ENCODE peak calls at places on chromosomes 5 and 9, in four cellular contexts. Y, Q, J and X are unnamed samples.

GRCh38 chr9:35357116-35357515 is 132.8 kb upstream of the RUSC2 start:
- DNase-seq in Y (no peak), Q (no peak), J (no peak), X (no peak)

GRCh38 chr5:31097851-31098250 is 95.6 kb upstream of the CDH6 start:
- DNase-seq in Y (no peak), Q (no peak), J (no peak), X (no peak)

GRCh38 chr9:113946496-113947115 is 70.5 kb downstream of the ZNF618 start:
- DNase-seq in Y (no peak), Q (peak), J (no peak), X (no peak)

GRCh38 chr5:55650391-55650790 is 61.7 kb downstream of the SLC38A9 start:
- DNase-seq in Y (no peak), Q (no peak), J (no peak), X (no peak)

GRCh38 chr9:20558609-20559016 is 63.7 kb downstream of the MLLT3 start:
- DNase-seq in Y (no peak), Q (no peak), J (peak), X (no peak)

GRCh38 chr5:179328291-179328690 is 17.0 kb downstream of the ADAMTS2 start:
- DNase-seq in Y (no peak), Q (no peak), J (no peak), X (peak)

GRCh38 chr9:12718482-12719026 is 25.4 kb downstream of the TYRP1 start:
- DNase-seq in Y (no peak), Q (no peak), J (peak), X (no peak)

GRCh38 chr5:34918025-34918424 is 2.5 kb downstream of the BRIX1 start:
- DNase-seq in Y (no peak), Q (no peak), J (no peak), X (no peak)

GRCh38 chr5:140358738-140359310 is 1.2 kb upstream of the SLC4A9 start:
- DNase-seq in Y (no peak), Q (no peak), J (peak), X (no peak)

GRCh38 chr5:173851595-173852248 is 36.4 kb upstream of the CPEB4 start:
- DNase-seq in Y (no peak), Q (no peak), J (no peak), X (no peak)

GRCh38 chr5:72160959-72161358 is 53.7 kb downstream of the MAP1B start:
- DNase-seq in Y (no peak), Q (no peak), J (no peak), X (no peak)

GRCh38 chr5:87231037-87231808 is 36.5 kb upstream of the RASA1 start:
- DNase-seq in Y (no peak), Q (no peak), J (no peak), X (no peak)

GRCh38 chr9:135254176-135255032 is 166.9 kb downstream of the OLFM1 start:
- DNase-seq in Y (no peak), Q (no peak), J (no peak), X (no peak)

GRCh38 chr5:147855774-147856069 is 22.8 kb upstream of the SCGB3A2 start:
- DNase-seq in Y (no peak), Q (no peak), J (no peak), X (no peak)

GRCh38 chr9:93306579-93307091 is 122.7 kb downstream of the WNK2 start:
- DNase-seq in Y (no peak), Q (no peak), J (no peak), X (no peak)

GRCh38 chr5:131356619-131357018 is 92.8 kb downstream of the CDC42SE2 start:
- DNase-seq in Y (no peak), Q (no peak), J (no peak), X (no peak)

GRCh38 chr9:131728961-131729360 is 10.9 kb downstream of the RAPGEF1 start:
- DNase-seq in Y (no peak), Q (no peak), J (no peak), X (no peak)

GRCh38 chr5:132826424-132827082 is 3.9 kb downstream of the SHROOM1 start:
- DNase-seq in Y (no peak), Q (no peak), J (no peak), X (no peak)
- H3K27ac ChIP-seq in Y (peak), Q (no peak), J (no peak), X (no peak)

DNA sequence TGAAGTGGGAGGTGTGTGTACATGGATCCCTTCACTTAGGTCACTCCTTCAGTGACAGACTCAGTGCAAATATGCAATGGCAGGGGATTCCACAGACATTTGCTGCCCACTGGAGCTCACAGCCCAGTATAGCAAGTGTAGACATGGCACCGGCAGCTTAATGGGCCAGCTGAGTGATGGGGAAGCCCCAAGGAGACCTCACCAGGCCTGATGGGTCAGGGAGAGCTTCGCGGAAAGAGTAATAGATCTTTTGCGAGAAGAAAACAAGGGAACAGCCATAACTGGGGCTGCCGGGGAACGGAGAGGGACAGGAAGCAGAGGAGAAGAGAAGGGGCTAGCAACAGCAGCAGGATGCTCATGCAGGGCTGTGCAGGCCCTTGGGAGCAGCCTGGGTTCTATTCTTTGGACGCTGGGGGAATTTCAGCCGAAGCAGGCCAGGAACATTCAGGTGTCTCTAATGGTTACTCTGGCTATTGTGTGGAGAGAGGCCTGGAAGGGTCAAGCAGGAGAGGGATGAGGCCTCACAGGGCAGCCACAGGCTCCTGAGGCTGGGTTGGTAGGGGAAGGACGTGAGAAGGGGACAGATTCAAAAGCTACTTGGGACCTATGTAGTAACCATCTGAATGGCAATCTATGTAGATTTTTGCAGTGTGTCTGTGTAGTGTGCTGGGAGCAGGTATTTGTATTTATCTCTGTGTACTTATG is 27.0 kb downstream of the TCF7 start:
- DNase-seq in Y (no peak), Q (no peak), J (no peak), X (peak)
- TF ChIP-seq CTCF in Y (no peak), Q (no peak), J (no peak), X (no peak)

DNA sequence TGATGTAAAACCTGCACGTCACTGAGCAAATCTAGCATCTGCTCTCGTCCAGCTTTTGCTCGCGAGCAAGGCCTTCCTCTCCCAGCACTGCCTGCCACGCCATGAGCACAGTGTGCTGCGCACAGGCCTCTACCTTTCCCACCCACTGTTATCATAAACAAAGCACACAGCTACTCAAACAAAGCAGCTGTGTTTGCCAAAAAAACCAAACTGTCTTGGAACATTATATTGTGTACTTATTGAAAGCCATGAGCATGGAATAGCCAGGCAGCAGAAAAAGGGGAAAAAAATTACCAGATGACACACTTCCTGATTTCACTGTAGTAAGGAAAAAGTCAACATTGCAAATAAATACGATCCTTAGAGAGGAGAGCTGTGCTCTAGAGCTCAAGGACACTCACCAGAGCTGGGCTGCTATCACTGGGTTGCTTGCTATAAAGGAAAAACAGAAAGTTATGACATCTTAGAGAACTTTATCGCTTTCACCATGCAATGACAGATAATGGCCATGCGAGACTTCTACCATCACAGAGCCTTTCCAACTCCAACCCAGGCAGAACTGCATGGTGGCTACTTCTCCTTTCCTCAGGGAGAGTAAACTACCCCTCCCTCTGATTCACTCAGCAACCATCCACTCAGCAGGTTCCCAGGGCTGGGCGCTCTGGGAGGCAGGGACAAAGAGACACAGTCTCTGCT is 69.6 kb downstream of the EPB41L4B start:
- DNase-seq in Y (no peak), Q (no peak), J (no peak), X (no peak)
- H3K27ac ChIP-seq in Y (peak), Q (no peak), J (no peak), X (no peak)

GRCh38 chr9:116605060-116605459 is 82.0 kb upstream of the TRIM32 start:
- DNase-seq in Y (no peak), Q (no peak), J (no peak), X (no peak)

GRCh38 chr9:116596646-116597045 is 90.5 kb upstream of the TRIM32 start:
- DNase-seq in Y (no peak), Q (no peak), J (peak), X (no peak)

GRCh38 chr9:116594552-116594951 is 92.6 kb upstream of the TRIM32 start:
- DNase-seq in Y (no peak), Q (no peak), J (no peak), X (no peak)

DNA sequence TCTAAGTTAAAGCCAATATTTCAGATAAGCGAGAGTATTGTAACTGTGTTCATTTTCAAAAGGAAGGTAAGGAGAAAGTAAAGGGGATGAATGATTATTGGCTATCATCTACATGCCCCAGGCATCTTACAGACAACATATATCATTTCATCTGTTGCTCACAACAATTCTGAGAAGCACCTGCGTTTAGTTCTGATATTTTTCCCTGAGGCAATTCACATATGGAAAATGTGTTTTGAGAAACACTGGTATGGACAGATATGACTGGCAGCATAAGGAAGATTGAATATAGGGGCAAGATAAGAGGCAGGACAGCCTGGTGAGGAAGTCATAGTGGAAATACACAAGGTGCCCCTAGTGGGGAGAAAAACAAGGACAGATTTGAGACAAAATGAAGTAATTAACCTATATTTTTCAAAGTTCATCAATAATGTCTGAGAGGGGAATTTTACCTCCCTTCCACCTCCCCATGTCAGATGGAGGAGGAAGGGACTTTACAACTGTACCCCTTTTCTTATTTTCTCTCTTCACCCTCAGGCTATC is 87.7 kb upstream of the TRIM32 start:
- DNase-seq in Y (no peak), Q (no peak), J (no peak), X (no peak)
- TF ChIP-seq CTCF in Y (no peak), Q (no peak), J (peak), X (no peak)

GRCh38 chr5:98789029-98789428 is 15.6 kb downstream of the RGMB start:
- DNase-seq in Y (no peak), Q (no peak), J (no peak), X (no peak)

GRCh38 chr5:98793223-98793622 is 19.8 kb downstream of the RGMB start:
- DNase-seq in Y (peak), Q (no peak), J (no peak), X (no peak)

GRCh38 chr5:98791928-98792580 is 18.6 kb downstream of the RGMB start:
- DNase-seq in Y (no peak), Q (no peak), J (no peak), X (no peak)

GRCh38 chr5:98794001-98794400 is 20.5 kb downstream of the RGMB start:
- DNase-seq in Y (no peak), Q (no peak), J (no peak), X (no peak)

GRCh38 chr5:98791110-98791509 is 17.6 kb downstream of the RGMB start:
- DNase-seq in Y (no peak), Q (no peak), J (no peak), X (no peak)
- H3K27ac ChIP-seq in Y (no peak), Q (no peak), J (no peak), X (no peak)

GRCh38 chr5:154881986-154882385 is 23.6 kb downstream of the CNOT8 start:
- DNase-seq in Y (no peak), Q (no peak), J (no peak), X (no peak)
- TF ChIP-seq CTCF in Y (no peak), Q (no peak), J (no peak), X (no peak)